ENCODE peak calls at places on chromosomes 12 and 14, in four cellular contexts. One of them, this sample, is unnamed.

GRCh38 chr14:92914087-92914656 is 8.8 kb upstream of the CHGA start:
- DNase-seq in kidney: no peak
- DNase-seq in heart left ventricle: peak; percentile 49
- DNase-seq in IMR-90: peak; percentile 15
- DNase-seq in this sample: no peak

GRCh38 chr14:64501326-64502171 is 2.1 kb downstream of the ZBTB25 start:
- DNase-seq in kidney: peak; percentile 79
- DNase-seq in heart left ventricle: peak; percentile 70
- DNase-seq in IMR-90: peak; percentile 38
- DNase-seq in this sample: peak; percentile 61

GRCh38 chr12:124927325-124928094 is 13.1 kb upstream of the UBC start:
- DNase-seq in kidney: peak; percentile 95
- DNase-seq in heart left ventricle: peak; percentile 90
- DNase-seq in IMR-90: peak; percentile 79
- DNase-seq in this sample: peak; percentile 89

GRCh38 chr12:113875681-113876080 is 90.4 kb downstream of the RBM19 start:
- DNase-seq in kidney: no peak
- DNase-seq in heart left ventricle: no peak
- DNase-seq in IMR-90: peak; percentile 78
- DNase-seq in this sample: no peak

GRCh38 chr14:100860556-100861187 is 34.8 kb downstream of the MEG3 start:
- DNase-seq in kidney: peak; percentile 45
- DNase-seq in heart left ventricle: peak; percentile 15
- DNase-seq in IMR-90: no peak
- DNase-seq in this sample: no peak

GRCh38 chr12:14995583-14996425 is 23.0 kb downstream of the PDE6H start:
- DNase-seq in kidney: no peak
- DNase-seq in heart left ventricle: no peak
- DNase-seq in IMR-90: peak; percentile 79
- DNase-seq in this sample: no peak

GRCh38 chr12:79423560-79423959 is 267.2 kb downstream of the PAWR start:
- DNase-seq in kidney: no peak
- DNase-seq in heart left ventricle: no peak
- DNase-seq in IMR-90: no peak
- DNase-seq in this sample: no peak

GRCh38 chr12:114684098-114684869 is at the start of gene TBX3:
- DNase-seq in kidney: peak; percentile 97
- DNase-seq in heart left ventricle: peak; percentile 96
- DNase-seq in IMR-90: peak; percentile 99
- DNase-seq in this sample: peak; percentile 96

GRCh38 chr14:95544588-95544987 is 9.7 kb downstream of the GLRX5 start:
- DNase-seq in kidney: no peak
- DNase-seq in heart left ventricle: peak; percentile 66
- DNase-seq in IMR-90: no peak
- DNase-seq in this sample: no peak

GRCh38 chr12:27012239-27012981 is 1.8 kb downstream of the TM7SF3 start:
- DNase-seq in kidney: no peak
- DNase-seq in heart left ventricle: no peak
- DNase-seq in IMR-90: no peak
- DNase-seq in this sample: no peak

GRCh38 chr12:27006797-27007467 is 7.3 kb downstream of the TM7SF3 start:
- DNase-seq in kidney: no peak
- DNase-seq in heart left ventricle: no peak
- DNase-seq in IMR-90: no peak
- DNase-seq in this sample: no peak

GRCh38 chr12:27012982-27013255 is 1.3 kb downstream of the TM7SF3 start:
- DNase-seq in kidney: no peak
- DNase-seq in heart left ventricle: no peak
- DNase-seq in IMR-90: no peak
- DNase-seq in this sample: no peak

GRCh38 chr12:27008070-27008469 is 6.1 kb downstream of the TM7SF3 start:
- DNase-seq in kidney: no peak
- DNase-seq in heart left ventricle: no peak
- DNase-seq in IMR-90: no peak
- DNase-seq in this sample: no peak

DNA sequence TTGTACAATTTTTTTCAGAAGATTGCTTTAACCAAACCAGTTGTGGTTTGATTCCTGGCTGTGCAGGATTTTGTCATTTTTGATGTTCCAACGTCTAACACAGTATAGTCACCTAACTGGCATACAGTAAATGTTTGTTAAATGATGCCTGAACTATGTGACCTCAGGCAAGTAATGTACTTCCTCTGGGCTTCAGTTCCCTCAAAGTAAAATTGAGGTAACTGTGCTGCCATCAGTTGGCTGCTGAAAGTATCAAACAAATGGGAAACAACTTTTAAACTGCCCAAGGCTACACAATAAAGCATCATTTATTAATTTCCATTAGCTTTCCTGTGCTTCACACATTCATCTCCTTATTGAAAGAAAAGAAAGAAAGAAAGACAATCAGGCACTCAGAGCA is 4.3 kb downstream of the TM7SF3 start:
- DNase-seq in kidney: no peak
- DNase-seq in heart left ventricle: no peak
- DNase-seq in IMR-90: no peak
- DNase-seq in this sample: no peak
- H3K27ac ChIP-seq in kidney: peak overlapping the region; percentile 8
- H3K27ac ChIP-seq in heart left ventricle: no peak overlapping the region
- H3K27ac ChIP-seq in IMR-90: no peak overlapping the region
- H3K27ac ChIP-seq in this sample: no peak overlapping the region

DNA sequence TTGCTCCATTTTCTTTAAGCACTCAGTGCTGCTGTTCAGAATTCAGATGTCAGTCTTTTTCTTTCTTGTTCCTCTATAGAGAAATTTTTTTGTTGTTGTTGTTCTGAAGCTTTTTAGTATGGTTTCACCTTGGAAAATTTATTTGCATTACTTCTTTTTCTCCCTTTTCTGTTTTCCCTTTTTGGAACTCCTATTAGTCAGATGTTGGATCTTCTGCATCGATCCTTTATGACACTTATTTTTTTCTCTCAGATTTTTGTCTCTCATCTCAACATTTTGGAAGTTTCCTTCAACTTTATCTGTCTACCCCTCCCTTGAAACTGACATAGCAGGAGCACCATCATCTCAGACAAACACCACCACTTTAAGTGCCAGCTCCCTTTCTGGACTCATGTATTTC is 222.8 kb upstream of the PLXNC1 start:
- DNase-seq in kidney: no peak
- DNase-seq in heart left ventricle: no peak
- DNase-seq in IMR-90: no peak
- DNase-seq in this sample: no peak
- H3K9me3 ChIP-seq in kidney: peaks cover 3% of the 10 kb centered on the region
- H3K9me3 ChIP-seq in heart left ventricle: peaks cover 8% of the 10 kb centered on the region
- H3K9me3 ChIP-seq in IMR-90: peaks cover 10% of the 10 kb centered on the region
- H3K9me3 ChIP-seq in this sample: no peaks in the 10 kb centered on the region

DNA sequence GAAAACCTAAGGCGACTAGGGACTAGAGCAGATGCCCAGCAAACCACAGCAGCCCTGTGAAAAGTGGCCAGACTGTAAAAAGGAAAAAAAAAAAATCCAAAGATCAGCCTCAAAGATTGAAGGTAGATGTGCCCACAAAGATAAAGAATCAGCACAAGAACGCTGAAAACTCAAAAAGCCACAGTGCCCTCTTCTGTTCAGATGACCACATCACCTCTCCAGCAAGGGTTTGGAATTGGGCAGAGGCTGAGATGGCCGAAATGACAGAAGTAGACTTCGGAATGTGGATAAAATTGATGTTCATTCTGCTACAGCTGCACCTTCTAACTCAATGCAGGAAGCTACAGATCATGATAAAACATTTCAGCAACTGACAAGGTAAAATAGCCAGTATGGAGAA is 154.4 kb downstream of the GPHN start:
- DNase-seq in kidney: no peak
- DNase-seq in heart left ventricle: no peak
- DNase-seq in IMR-90: no peak
- DNase-seq in this sample: no peak
- TF ChIP-seq CTCF in kidney: peak; percentile 30
- TF ChIP-seq CTCF in heart left ventricle: peak; percentile 53
- TF ChIP-seq CTCF in IMR-90: peak; percentile 32
- TF ChIP-seq CTCF in this sample: peak; percentile 48

GRCh38 chr12:1592444-1593231 is 1.7 kb downstream of the FBXL14 start:
- DNase-seq in kidney: peak; percentile 75
- DNase-seq in heart left ventricle: no peak
- DNase-seq in IMR-90: peak; percentile 84
- DNase-seq in this sample: no peak

GRCh38 chr12:1593232-1594044 is 943 bp downstream of the FBXL14 start:
- DNase-seq in kidney: peak; percentile 90
- DNase-seq in heart left ventricle: peak; percentile 45
- DNase-seq in IMR-90: no peak
- DNase-seq in this sample: peak; percentile 66

GRCh38 chr12:1590083-1590979 is 4.0 kb downstream of the FBXL14 start:
- DNase-seq in kidney: no peak
- DNase-seq in heart left ventricle: no peak
- DNase-seq in IMR-90: peak; percentile 63
- DNase-seq in this sample: no peak

GRCh38 chr12:1591029-1591428 is 3.4 kb downstream of the FBXL14 start:
- DNase-seq in kidney: no peak
- DNase-seq in heart left ventricle: no peak
- DNase-seq in IMR-90: no peak
- DNase-seq in this sample: no peak

GRCh38 chr12:1591543-1591942 is 2.8 kb downstream of the FBXL14 start:
- DNase-seq in kidney: no peak
- DNase-seq in heart left ventricle: no peak
- DNase-seq in IMR-90: peak; percentile 59
- DNase-seq in this sample: no peak
- H3K27ac ChIP-seq in kidney: no peak overlapping the region
- H3K27ac ChIP-seq in heart left ventricle: peak overlapping the region; percentile 87
- H3K27ac ChIP-seq in IMR-90: peak overlapping the region; percentile 19
- H3K27ac ChIP-seq in this sample: no peak overlapping the region

DNA sequence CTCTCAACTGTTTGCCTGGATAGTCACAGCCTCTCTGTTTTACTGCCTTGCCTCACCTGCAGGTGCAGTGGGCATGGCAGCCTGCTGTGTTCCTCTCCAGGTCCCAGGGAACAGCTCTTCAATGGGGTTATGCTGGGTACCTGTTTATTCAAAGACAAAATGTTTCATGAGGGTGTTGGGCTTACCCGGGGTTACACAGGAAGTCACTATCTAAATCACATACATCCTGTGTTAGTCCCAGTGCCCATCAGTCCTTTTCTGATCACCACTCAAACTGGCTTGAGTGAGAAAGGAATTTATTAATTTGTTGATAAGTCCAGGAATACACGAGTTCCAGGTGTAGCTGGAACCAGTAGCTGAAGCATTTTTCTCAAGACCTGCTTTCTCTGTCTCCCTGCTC is 1503.6 kb upstream of the TMEM132C start:
- DNase-seq in kidney: no peak
- DNase-seq in heart left ventricle: no peak
- DNase-seq in IMR-90: no peak
- DNase-seq in this sample: no peak
- H3K9me3 ChIP-seq in kidney: peaks cover 2% of the 10 kb centered on the region
- H3K9me3 ChIP-seq in heart left ventricle: peaks cover 37% of the 10 kb centered on the region
- H3K9me3 ChIP-seq in IMR-90: peaks cover 22% of the 10 kb centered on the region
- H3K9me3 ChIP-seq in this sample: no peaks in the 10 kb centered on the region

DNA sequence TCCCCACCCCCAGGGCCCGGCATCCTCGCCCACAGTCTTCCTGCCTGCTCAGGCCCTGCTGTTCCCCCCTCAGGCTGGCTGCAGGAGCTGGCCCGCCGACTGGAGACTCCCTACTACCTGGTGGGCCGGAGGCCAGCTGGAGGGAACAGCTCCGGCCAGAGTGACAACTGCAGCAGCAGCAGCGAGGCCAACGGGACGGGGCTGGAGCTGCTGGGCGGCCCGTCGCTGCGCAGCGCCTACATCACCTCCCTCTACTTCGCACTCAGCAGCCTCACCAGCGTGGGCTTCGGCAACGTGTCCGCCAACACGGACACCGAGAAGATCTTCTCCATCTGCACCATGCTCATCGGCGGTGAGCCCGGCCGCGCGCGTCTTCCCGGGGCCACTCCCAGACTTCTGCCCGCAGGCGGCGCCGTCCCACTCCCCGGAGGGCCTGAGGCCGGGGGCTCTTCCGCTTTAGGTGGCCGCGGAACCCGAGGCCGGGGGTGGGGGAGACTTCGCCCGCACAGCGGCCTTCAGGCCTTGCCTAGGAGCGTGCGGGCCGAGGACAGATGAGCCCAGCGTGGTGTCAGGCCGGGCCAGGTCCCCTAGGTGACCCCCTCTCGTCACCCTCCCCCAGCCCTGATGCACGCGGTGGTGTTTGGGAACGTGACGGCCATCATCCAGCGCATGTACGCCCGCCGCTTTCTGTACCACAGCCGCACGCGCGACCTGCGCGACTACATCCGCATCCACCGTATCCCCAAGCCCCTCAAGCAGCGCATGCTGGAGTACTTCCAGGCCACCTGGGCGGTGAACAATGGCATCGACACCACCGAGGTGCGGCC is 10.2 kb downstream of the KCNH3 start:
- DNase-seq in kidney: no peak
- DNase-seq in heart left ventricle: peak; percentile 54
- DNase-seq in IMR-90: no peak
- DNase-seq in this sample: no peak
- TF ChIP-seq CTCF in kidney: no peak
- TF ChIP-seq CTCF in heart left ventricle: peak; percentile 68
- TF ChIP-seq CTCF in IMR-90: peak; percentile 36
- TF ChIP-seq CTCF in this sample: peak; percentile 36

GRCh38 chr14:68854421-68854820 is 61.6 kb upstream of the ZFP36L1 start:
- DNase-seq in kidney: no peak
- DNase-seq in heart left ventricle: no peak
- DNase-seq in IMR-90: no peak
- DNase-seq in this sample: no peak
- H3K27ac ChIP-seq in kidney: no peak overlapping the region
- H3K27ac ChIP-seq in heart left ventricle: no peak overlapping the region
- H3K27ac ChIP-seq in IMR-90: no peak overlapping the region
- H3K27ac ChIP-seq in this sample: no peak overlapping the region

DNA sequence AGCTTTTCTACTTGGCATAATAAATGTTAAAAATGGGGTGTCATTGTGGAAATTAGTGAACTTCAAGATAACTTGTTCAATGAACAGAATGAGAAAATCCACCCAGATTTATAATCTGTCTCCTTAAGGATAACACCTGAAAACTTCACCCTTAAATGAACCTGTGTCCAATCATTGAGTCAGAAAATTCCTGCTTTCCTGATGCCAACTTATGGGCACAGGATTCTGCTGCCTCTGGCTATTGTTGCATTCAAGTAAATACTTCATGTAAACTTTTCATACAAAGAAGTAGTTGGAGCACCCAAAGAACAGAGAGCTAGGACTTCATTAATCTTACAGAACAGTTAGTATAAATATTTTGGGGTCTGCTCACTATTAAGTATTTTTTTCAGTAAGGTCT is 98.9 kb upstream of the PLEKHA5 start:
- DNase-seq in kidney: no peak
- DNase-seq in heart left ventricle: no peak
- DNase-seq in IMR-90: no peak
- DNase-seq in this sample: no peak
- H3K9me3 ChIP-seq in kidney: no peaks in the 10 kb centered on the region
- H3K9me3 ChIP-seq in heart left ventricle: peaks cover 3% of the 10 kb centered on the region
- H3K9me3 ChIP-seq in IMR-90: peaks cover 5% of the 10 kb centered on the region
- H3K9me3 ChIP-seq in this sample: no peaks in the 10 kb centered on the region

GRCh38 chr14:105021656-105022275 is 883 bp upstream of the CDCA4 start:
- DNase-seq in kidney: peak; percentile 83
- DNase-seq in heart left ventricle: peak; percentile 36
- DNase-seq in IMR-90: peak; percentile 44
- DNase-seq in this sample: peak; percentile 43
- TF ChIP-seq CTCF in kidney: no peak
- TF ChIP-seq CTCF in heart left ventricle: no peak
- TF ChIP-seq CTCF in IMR-90: no peak
- TF ChIP-seq CTCF in this sample: no peak

This sample was measured in right lobe of liver.